ENCODE peak calls at places on chromosomes 3 and 15, in ten cellular contexts. One of them, this sample, is unnamed.

GRCh38 chr3:12948891-12949711 is 107.7 kb upstream of the RPL32 start:
- DNase-seq in activated CD4-positive, alpha-beta T cell treated with anti-CD3 and anti-CD28 coated beads for 1 hour: no peak
- DNase-seq in ACHN: no peak
- DNase-seq in colonic mucosa: no peak
- DNase-seq in HS-27A: no peak
- DNase-seq in cardiac muscle cell: peak
- DNase-seq in tibial nerve: no peak
- DNase-seq in AG08396: peak
- DNase-seq in psoas muscle: no peak
- DNase-seq in left lung: no peak
- DNase-seq in this sample: no peak

GRCh38 chr3:50323092-50323600 is 601 bp upstream of the HYAL2 start:
- DNase-seq in AG08396: no peak
- DNase-seq in activated CD4-positive, alpha-beta T cell treated with anti-CD3 and anti-CD28 coated beads for 1 hour: no peak
- DNase-seq in ACHN: no peak
- DNase-seq in HS-27A: no peak
- DNase-seq in left lung: no peak
- DNase-seq in psoas muscle: peak
- DNase-seq in colonic mucosa: no peak
- DNase-seq in cardiac muscle cell: peak
- DNase-seq in tibial nerve: no peak
- DNase-seq in this sample: no peak

GRCh38 chr3:28268989-28269388 is 27.6 kb downstream of the CMC1 start:
- DNase-seq in HS-27A: no peak
- DNase-seq in AG08396: no peak
- DNase-seq in left lung: no peak
- DNase-seq in activated CD4-positive, alpha-beta T cell treated with anti-CD3 and anti-CD28 coated beads for 1 hour: no peak
- DNase-seq in tibial nerve: no peak
- DNase-seq in ACHN: no peak
- DNase-seq in colonic mucosa: no peak
- DNase-seq in psoas muscle: no peak
- DNase-seq in cardiac muscle cell: no peak
- DNase-seq in this sample: no peak

GRCh38 chr15:40050788-40051615 is 12.0 kb upstream of the SRP14 start:
- DNase-seq in colonic mucosa: no peak
- DNase-seq in left lung: peak
- DNase-seq in activated CD4-positive, alpha-beta T cell treated with anti-CD3 and anti-CD28 coated beads for 1 hour: no peak
- DNase-seq in psoas muscle: no peak
- DNase-seq in AG08396: no peak
- DNase-seq in cardiac muscle cell: peak
- DNase-seq in tibial nerve: no peak
- DNase-seq in ACHN: no peak
- DNase-seq in HS-27A: no peak
- DNase-seq in this sample: no peak

GRCh38 chr15:30872341-30872748 is 31.4 kb upstream of the FAN1 start:
- DNase-seq in colonic mucosa: no peak
- DNase-seq in HS-27A: no peak
- DNase-seq in cardiac muscle cell: no peak
- DNase-seq in AG08396: peak
- DNase-seq in psoas muscle: no peak
- DNase-seq in ACHN: no peak
- DNase-seq in left lung: no peak
- DNase-seq in activated CD4-positive, alpha-beta T cell treated with anti-CD3 and anti-CD28 coated beads for 1 hour: no peak
- DNase-seq in tibial nerve: no peak
- DNase-seq in this sample: no peak

GRCh38 chr3:150091626-150092025 is 120.9 kb upstream of the PFN2 start:
- DNase-seq in AG08396: no peak
- DNase-seq in cardiac muscle cell: no peak
- DNase-seq in tibial nerve: no peak
- DNase-seq in HS-27A: no peak
- DNase-seq in colonic mucosa: no peak
- DNase-seq in psoas muscle: no peak
- DNase-seq in activated CD4-positive, alpha-beta T cell treated with anti-CD3 and anti-CD28 coated beads for 1 hour: no peak
- DNase-seq in ACHN: no peak
- DNase-seq in left lung: no peak
- DNase-seq in this sample: no peak

GRCh38 chr15:61275901-61276300 is 46.8 kb upstream of the RORA start:
- DNase-seq in left lung: no peak
- DNase-seq in AG08396: no peak
- DNase-seq in HS-27A: no peak
- DNase-seq in colonic mucosa: no peak
- DNase-seq in activated CD4-positive, alpha-beta T cell treated with anti-CD3 and anti-CD28 coated beads for 1 hour: no peak
- DNase-seq in psoas muscle: no peak
- DNase-seq in tibial nerve: no peak
- DNase-seq in cardiac muscle cell: no peak
- DNase-seq in ACHN: no peak
- DNase-seq in this sample: no peak

GRCh38 chr3:70737656-70738309 is 425.3 kb upstream of the MDFIC2 start:
- DNase-seq in ACHN: no peak
- DNase-seq in colonic mucosa: peak
- DNase-seq in cardiac muscle cell: peak
- DNase-seq in tibial nerve: no peak
- DNase-seq in left lung: no peak
- DNase-seq in HS-27A: no peak
- DNase-seq in psoas muscle: no peak
- DNase-seq in activated CD4-positive, alpha-beta T cell treated with anti-CD3 and anti-CD28 coated beads for 1 hour: no peak
- DNase-seq in AG08396: no peak
- DNase-seq in this sample: no peak

This sample was measured in caudate nucleus.